ENCODE peak calls at places on chromosomes 3 and 15, in five cellular contexts. K is heart left ventricle, M is body of pancreas, X is IMR-90, P is NB4. A is an unnamed sample.

GRCh38 chr3:9715764-9716437 is 12.3 kb downstream of the CPNE9 start:
- DNase-seq in K (peak; percentile 70), M (peak; percentile 86), X (peak; percentile 90), P (peak; percentile 91), A (peak; percentile 65)

GRCh38 chr3:115922681-115923347 is 299.5 kb downstream of the GAP43 start:
- DNase-seq in X (peak; percentile 62), P (peak; percentile 12), M (no peak), K (no peak), A (no peak)

GRCh38 chr3:169264711-169265110 is 398.8 kb downstream of the MECOM start:
- DNase-seq in X (peak; percentile 44), P (no peak), M (peak; percentile 73), K (peak; percentile 45), A (no peak)

GRCh38 chr3:108127301-108127988 is 36.6 kb upstream of the CD47 start:
- DNase-seq in X (no peak), M (no peak), K (no peak), P (peak; percentile 31), A (no peak)

GRCh38 chr3:11618897-11619296 is 24.8 kb downstream of the VGLL4 start:
- DNase-seq in M (no peak), X (no peak), K (no peak), P (no peak), A (no peak)

GRCh38 chr3:108914774-108915641 is 38.7 kb downstream of the GUCA1C start:
- DNase-seq in X (peak; percentile 63), P (peak; percentile 66), M (peak; percentile 74), K (no peak), A (no peak)

GRCh38 chr3:109023656-109024254 is 70.1 kb upstream of the GUCA1C start:
- DNase-seq in X (peak; percentile 47), K (no peak), M (peak; percentile 60), P (peak; percentile 44), A (peak; percentile 18)

GRCh38 chr3:48038971-48039481 is 22.8 kb upstream of the MAP4 start:
- DNase-seq in K (no peak), M (no peak), X (no peak), P (peak; percentile 18), A (no peak)

GRCh38 chr3:109098245-109098644 is 19.7 kb downstream of the MORC1 start:
- DNase-seq in P (peak; percentile 9), X (no peak), K (no peak), M (peak; percentile 34), A (no peak)

GRCh38 chr3:129015388-129016105 is 14.4 kb downstream of the EFCC1 start:
- DNase-seq in X (no peak), P (peak; percentile 52), K (peak; percentile 78), M (no peak), A (no peak)

GRCh38 chr3:51675201-51675611 is 4.2 kb downstream of the TEX264 start:
- DNase-seq in M (no peak), K (no peak), P (no peak), X (peak; percentile 60), A (no peak)

GRCh38 chr3:125054436-125055164 is 1.2 kb downstream of the HEG1 start:
- DNase-seq in X (peak; percentile 68), P (peak; percentile 18), K (peak; percentile 45), M (peak; percentile 19), A (peak; percentile 46)
- TF ChIP-seq POLR2A in X (peak; percentile 42), P (no peak), K (no peak), M (no peak), A (peak; percentile 28)

GRCh38 chr3:125374501-125374995 is 577 bp downstream of the ZNF148 start:
- DNase-seq in M (peak; percentile 29), P (peak; percentile 70), X (peak; percentile 38), K (peak; percentile 35), A (no peak)

GRCh38 chr3:125379483-125379882 is 4.4 kb upstream of the ZNF148 start:
- DNase-seq in P (no peak), M (no peak), X (no peak), K (no peak), A (no peak)

GRCh38 chr3:125375950-125376679 is 990 bp upstream of the ZNF148 start:
- DNase-seq in X (peak; percentile 62), P (no peak), K (no peak), M (no peak), A (no peak)

GRCh38 chr3:125378762-125379161 is 3.6 kb upstream of the ZNF148 start:
- DNase-seq in M (no peak), P (no peak), K (no peak), X (no peak), A (no peak)

GRCh38 chr3:125374996-125375941 is at the start of gene ZNF148:
- DNase-seq in M (peak; percentile 92), P (peak; percentile 94), X (peak; percentile 84), K (peak; percentile 95), A (peak; percentile 80)
- TF ChIP-seq POLR2A in M (peak; percentile 81), P (peak; percentile 97), X (peak; percentile 84), K (no peak), A (peak; percentile 57)

DNA sequence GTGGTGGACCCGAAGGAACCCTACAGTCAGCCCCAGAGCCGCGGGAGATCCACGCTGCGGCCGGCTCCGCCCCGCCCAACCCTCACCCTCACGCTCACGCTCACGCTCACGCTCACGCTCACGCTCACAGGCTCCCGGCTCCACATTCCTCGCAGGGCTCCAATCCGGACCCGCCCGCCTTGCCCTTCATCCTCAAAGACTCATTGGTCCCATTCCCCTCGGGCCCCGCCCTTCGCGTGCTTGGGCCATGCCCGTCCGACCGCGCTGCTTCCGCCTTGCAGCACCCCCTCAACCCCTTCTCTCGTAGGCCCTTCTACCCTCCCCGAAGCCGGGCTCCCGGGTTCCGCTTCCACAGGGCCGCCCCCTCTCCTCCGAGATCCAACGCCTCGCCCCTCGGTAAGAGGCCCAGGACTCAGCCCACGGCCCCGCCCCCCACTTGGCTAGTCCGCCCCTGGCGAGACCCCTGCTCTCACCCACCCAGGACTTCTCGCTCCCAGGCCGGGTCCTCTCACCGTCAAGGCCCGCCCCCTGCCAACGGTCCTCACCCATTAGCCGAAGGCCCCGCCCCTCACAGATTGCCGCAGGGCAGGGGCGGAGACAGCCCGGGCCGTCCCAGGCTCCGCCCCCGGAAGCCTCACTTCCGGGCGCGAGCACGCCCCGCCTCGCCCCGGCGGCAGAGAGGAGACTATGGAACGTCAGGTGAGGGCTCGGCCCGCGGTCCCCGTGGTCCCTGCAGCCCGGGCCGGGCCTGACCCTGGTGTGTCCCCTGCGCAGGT is at the start of gene APEH:
- DNase-seq in K (peak; percentile 95), X (peak; percentile 96), P (peak; percentile 99), M (peak; percentile 98), A (peak; percentile 87)
- TF ChIP-seq POLR2A in K (no peak), X (peak; percentile 82), P (peak; percentile 85), M (peak; percentile 64), A (no peak)

GRCh38 chr3:45995370-45996192 is at the start of gene FYCO1:
- DNase-seq in M (peak; percentile 95), K (peak; percentile 95), P (peak; percentile 94), X (peak; percentile 86), A (peak; percentile 92)
- TF ChIP-seq POLR2A in M (peak; percentile 66), K (no peak), P (peak; percentile 76), X (peak; percentile 28), A (peak; percentile 59)

GRCh38 chr15:58749532-58750337 is at the start of gene ADAM10:
- DNase-seq in X (peak; percentile 99), M (peak; percentile 99), P (peak; percentile 99), K (peak; percentile 99), A (peak; percentile 96)
- TF ChIP-seq POLR2A in X (peak; percentile 86), M (peak; percentile 60), P (peak; percentile 66), K (peak; percentile 46), A (peak; percentile 93)

GRCh38 chr3:188241072-188241471 is 87.1 kb downstream of the LPP start:
- DNase-seq in P (no peak), M (peak; percentile 38), K (peak; percentile 39), X (peak; percentile 67), A (no peak)
- TF ChIP-seq POLR2A in P (no peak), M (no peak), K (no peak), X (no peak), A (peak; percentile 35)

A was measured in tibial nerve.